ENCODE peak calls at places on chromosomes 3 and 15, in seven cellular contexts. One of them, this sample, is unnamed.

GRCh38 chr3:40780341-40780800 is 255.6 kb downstream of the ZNF621 start:
- DNase-seq in HCT116: no peak
- DNase-seq in aorta: peak
- DNase-seq in neuronal stem cell: peak
- DNase-seq in astrocyte: no peak
- DNase-seq in hepatocyte: peak
- DNase-seq in lower lobe of right lung: peak
- DNase-seq in this sample: no peak

GRCh38 chr3:136042608-136043221 is 77.2 kb downstream of the PPP2R3A start:
- DNase-seq in hepatocyte: peak
- DNase-seq in neuronal stem cell: peak
- DNase-seq in astrocyte: peak
- DNase-seq in aorta: no peak
- DNase-seq in HCT116: peak
- DNase-seq in lower lobe of right lung: no peak
- DNase-seq in this sample: peak

GRCh38 chr15:41503669-41504010 is 10.0 kb downstream of the ITPKA start:
- DNase-seq in aorta: no peak
- DNase-seq in neuronal stem cell: no peak
- DNase-seq in astrocyte: no peak
- DNase-seq in HCT116: no peak
- DNase-seq in lower lobe of right lung: no peak
- DNase-seq in hepatocyte: no peak
- DNase-seq in this sample: no peak

GRCh38 chr3:14652-15051 is 181.9 kb upstream of the CHL1 start:
- DNase-seq in lower lobe of right lung: no peak
- DNase-seq in HCT116: no peak
- DNase-seq in aorta: no peak
- DNase-seq in neuronal stem cell: no peak
- DNase-seq in hepatocyte: no peak
- DNase-seq in astrocyte: no peak
- DNase-seq in this sample: no peak

GRCh38 chr3:94654096-94654495 is 591.2 kb downstream of the NSUN3 start:
- DNase-seq in astrocyte: no peak
- DNase-seq in lower lobe of right lung: no peak
- DNase-seq in aorta: no peak
- DNase-seq in HCT116: no peak
- DNase-seq in neuronal stem cell: no peak
- DNase-seq in hepatocyte: no peak
- DNase-seq in this sample: no peak

GRCh38 chr3:167032267-167032876 is 347.7 kb downstream of the ZBBX start:
- DNase-seq in astrocyte: peak
- DNase-seq in lower lobe of right lung: no peak
- DNase-seq in aorta: no peak
- DNase-seq in neuronal stem cell: peak
- DNase-seq in HCT116: peak
- DNase-seq in hepatocyte: peak
- DNase-seq in this sample: peak

GRCh38 chr3:40580494-40581091 is 55.8 kb downstream of the ZNF621 start:
- DNase-seq in hepatocyte: peak
- DNase-seq in astrocyte: peak
- DNase-seq in neuronal stem cell: peak
- DNase-seq in aorta: peak
- DNase-seq in HCT116: peak
- DNase-seq in lower lobe of right lung: peak
- DNase-seq in this sample: peak

GRCh38 chr3:43338295-43338694 is 52.0 kb downstream of the SNRK start:
- DNase-seq in neuronal stem cell: no peak
- DNase-seq in hepatocyte: no peak
- DNase-seq in HCT116: peak
- DNase-seq in aorta: no peak
- DNase-seq in lower lobe of right lung: no peak
- DNase-seq in astrocyte: peak
- DNase-seq in this sample: no peak

GRCh38 chr3:16511561-16512434 is 1.7 kb downstream of the RFTN1 start:
- DNase-seq in HCT116: no peak
- DNase-seq in neuronal stem cell: no peak
- DNase-seq in lower lobe of right lung: peak
- DNase-seq in aorta: peak
- DNase-seq in astrocyte: peak
- DNase-seq in hepatocyte: no peak
- DNase-seq in this sample: peak
- H3K4me3 ChIP-seq in HCT116: no peak
- H3K4me3 ChIP-seq in neuronal stem cell: no peak
- H3K4me3 ChIP-seq in lower lobe of right lung: peak
- H3K4me3 ChIP-seq in aorta: peak
- H3K4me3 ChIP-seq in astrocyte: peak
- H3K4me3 ChIP-seq in hepatocyte: no peak
- H3K4me3 ChIP-seq in this sample: peak

GRCh38 chr15:90994059-90994416 is 297 bp downstream of the PRC1 start:
- DNase-seq in neuronal stem cell: peak
- DNase-seq in aorta: no peak
- DNase-seq in lower lobe of right lung: peak
- DNase-seq in HCT116: no peak
- DNase-seq in astrocyte: no peak
- DNase-seq in hepatocyte: peak
- DNase-seq in this sample: no peak

GRCh38 chr15:90989040-90989768 is 5.1 kb downstream of the PRC1 start:
- DNase-seq in HCT116: no peak
- DNase-seq in lower lobe of right lung: no peak
- DNase-seq in astrocyte: no peak
- DNase-seq in neuronal stem cell: no peak
- DNase-seq in aorta: no peak
- DNase-seq in hepatocyte: no peak
- DNase-seq in this sample: no peak

GRCh38 chr15:90990446-90990845 is 3.9 kb downstream of the PRC1 start:
- DNase-seq in HCT116: no peak
- DNase-seq in aorta: no peak
- DNase-seq in neuronal stem cell: no peak
- DNase-seq in hepatocyte: no peak
- DNase-seq in astrocyte: no peak
- DNase-seq in lower lobe of right lung: no peak
- DNase-seq in this sample: no peak

GRCh38 chr15:90994417-90995311 is at the start of gene PRC1:
- DNase-seq in astrocyte: peak
- DNase-seq in HCT116: peak
- DNase-seq in hepatocyte: peak
- DNase-seq in aorta: peak
- DNase-seq in lower lobe of right lung: peak
- DNase-seq in neuronal stem cell: peak
- DNase-seq in this sample: peak

DNA sequence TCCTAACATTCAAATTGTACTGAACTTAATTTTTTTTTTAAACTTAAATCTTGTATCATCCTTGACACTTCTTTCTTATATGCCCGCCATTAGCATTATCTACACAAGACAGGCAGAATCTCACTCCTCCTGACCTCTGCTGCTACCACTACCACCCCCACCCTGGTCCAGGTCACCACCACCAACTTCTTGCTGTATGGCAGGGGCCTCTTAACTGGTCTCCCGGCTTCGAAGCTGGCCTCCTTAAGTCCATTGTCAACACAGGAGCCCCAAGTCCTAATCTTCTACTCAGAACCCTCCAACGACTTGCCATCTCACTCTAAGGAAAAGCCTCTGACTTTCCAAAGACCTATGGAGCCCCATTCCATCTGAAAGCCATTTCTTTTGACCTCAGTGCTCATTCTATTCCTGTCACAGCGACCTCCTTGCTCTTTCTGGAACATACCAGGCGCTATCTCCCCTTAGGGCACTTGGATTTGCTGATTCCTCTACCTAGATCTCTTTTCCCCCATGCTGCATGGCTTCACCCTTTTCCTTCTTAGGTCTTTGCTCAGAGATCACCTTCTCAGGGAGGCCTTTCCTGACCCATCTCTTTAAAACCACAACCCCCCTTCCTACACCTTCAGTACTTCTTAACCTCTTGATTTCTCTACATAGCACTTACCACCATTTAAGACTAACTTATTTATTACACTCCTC is 2.6 kb downstream of the PRC1 start:
- DNase-seq in HCT116: no peak
- DNase-seq in lower lobe of right lung: no peak
- DNase-seq in hepatocyte: no peak
- DNase-seq in astrocyte: no peak
- DNase-seq in neuronal stem cell: no peak
- DNase-seq in aorta: no peak
- DNase-seq in this sample: no peak
- H3K4me3 ChIP-seq in HCT116: no peak
- H3K4me3 ChIP-seq in lower lobe of right lung: no peak
- H3K4me3 ChIP-seq in hepatocyte: no peak
- H3K4me3 ChIP-seq in astrocyte: no peak
- H3K4me3 ChIP-seq in neuronal stem cell: no peak
- H3K4me3 ChIP-seq in aorta: no peak
- H3K4me3 ChIP-seq in this sample: no peak

GRCh38 chr3:53846134-53846850 is at the start of the genes CHDH and IL17RB:
- DNase-seq in astrocyte: no peak
- DNase-seq in hepatocyte: peak
- DNase-seq in HCT116: peak
- DNase-seq in neuronal stem cell: peak
- DNase-seq in lower lobe of right lung: peak
- DNase-seq in aorta: peak
- DNase-seq in this sample: no peak

GRCh38 chr3:53844262-53845102 is 1.7 kb downstream of the CHDH start:
- DNase-seq in HCT116: no peak
- DNase-seq in hepatocyte: peak
- DNase-seq in astrocyte: no peak
- DNase-seq in lower lobe of right lung: no peak
- DNase-seq in neuronal stem cell: no peak
- DNase-seq in aorta: no peak
- DNase-seq in this sample: no peak

GRCh38 chr3:53845881-53846133 is 412 bp downstream of the CHDH start:
- DNase-seq in HCT116: no peak
- DNase-seq in astrocyte: no peak
- DNase-seq in hepatocyte: no peak
- DNase-seq in lower lobe of right lung: no peak
- DNase-seq in aorta: no peak
- DNase-seq in neuronal stem cell: no peak
- DNase-seq in this sample: no peak

GRCh38 chr3:53846851-53847155 is 435 bp downstream of the IL17RB start:
- DNase-seq in HCT116: no peak
- DNase-seq in hepatocyte: no peak
- DNase-seq in astrocyte: no peak
- DNase-seq in neuronal stem cell: no peak
- DNase-seq in aorta: no peak
- DNase-seq in lower lobe of right lung: no peak
- DNase-seq in this sample: no peak

GRCh38 chr3:53845103-53845880 is 927 bp downstream of the CHDH start:
- DNase-seq in lower lobe of right lung: peak
- DNase-seq in HCT116: peak
- DNase-seq in hepatocyte: peak
- DNase-seq in neuronal stem cell: peak
- DNase-seq in aorta: peak
- DNase-seq in astrocyte: peak
- DNase-seq in this sample: no peak
- H3K4me3 ChIP-seq in lower lobe of right lung: peak
- H3K4me3 ChIP-seq in HCT116: peak
- H3K4me3 ChIP-seq in hepatocyte: peak
- H3K4me3 ChIP-seq in neuronal stem cell: peak
- H3K4me3 ChIP-seq in aorta: peak
- H3K4me3 ChIP-seq in astrocyte: peak
- H3K4me3 ChIP-seq in this sample: peak

GRCh38 chr3:126396536-126396935 is 1.8 kb downstream of the CFAP100 start:
- DNase-seq in astrocyte: no peak
- DNase-seq in aorta: no peak
- DNase-seq in HCT116: no peak
- DNase-seq in neuronal stem cell: no peak
- DNase-seq in hepatocyte: no peak
- DNase-seq in lower lobe of right lung: no peak
- DNase-seq in this sample: no peak

GRCh38 chr3:126395846-126396513 is 1.3 kb downstream of the CFAP100 start:
- DNase-seq in hepatocyte: no peak
- DNase-seq in lower lobe of right lung: no peak
- DNase-seq in astrocyte: no peak
- DNase-seq in neuronal stem cell: no peak
- DNase-seq in aorta: peak
- DNase-seq in HCT116: no peak
- DNase-seq in this sample: no peak

GRCh38 chr3:126393563-126393962 is 1.1 kb upstream of the CFAP100 start:
- DNase-seq in aorta: peak
- DNase-seq in neuronal stem cell: no peak
- DNase-seq in HCT116: no peak
- DNase-seq in astrocyte: no peak
- DNase-seq in lower lobe of right lung: no peak
- DNase-seq in hepatocyte: no peak
- DNase-seq in this sample: no peak

GRCh38 chr3:126394179-126394976 is at the start of gene CFAP100:
- DNase-seq in lower lobe of right lung: peak
- DNase-seq in aorta: peak
- DNase-seq in HCT116: no peak
- DNase-seq in hepatocyte: peak
- DNase-seq in astrocyte: peak
- DNase-seq in neuronal stem cell: peak
- DNase-seq in this sample: no peak

GRCh38 chr3:126394977-126395321 is 240 bp downstream of the CFAP100 start:
- DNase-seq in aorta: no peak
- DNase-seq in astrocyte: no peak
- DNase-seq in hepatocyte: no peak
- DNase-seq in HCT116: no peak
- DNase-seq in lower lobe of right lung: no peak
- DNase-seq in neuronal stem cell: no peak
- DNase-seq in this sample: no peak
- H3K4me3 ChIP-seq in aorta: no peak
- H3K4me3 ChIP-seq in astrocyte: no peak
- H3K4me3 ChIP-seq in hepatocyte: no peak
- H3K4me3 ChIP-seq in HCT116: no peak
- H3K4me3 ChIP-seq in lower lobe of right lung: peak
- H3K4me3 ChIP-seq in neuronal stem cell: peak
- H3K4me3 ChIP-seq in this sample: no peak

DNA sequence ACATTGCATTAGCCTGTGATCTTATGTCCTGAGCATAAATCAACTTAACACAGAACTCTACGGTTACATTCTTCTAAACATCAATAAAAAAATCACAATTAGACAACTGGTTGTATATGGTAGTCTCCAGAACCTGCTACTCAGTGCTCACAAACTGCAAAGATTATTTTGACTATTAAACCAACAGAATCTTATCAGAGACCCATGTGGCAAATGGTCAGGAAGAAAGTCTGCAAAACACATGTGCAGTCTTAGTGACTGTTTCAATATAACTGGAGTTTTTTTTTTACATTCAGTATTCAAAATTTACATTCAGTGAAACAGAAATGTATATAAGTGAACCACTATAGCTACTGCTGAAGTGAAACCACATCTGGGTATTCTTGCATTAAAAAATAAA is 27.3 kb upstream of the PYGO1 start:
- DNase-seq in hepatocyte: no peak
- DNase-seq in astrocyte: no peak
- DNase-seq in lower lobe of right lung: no peak
- DNase-seq in neuronal stem cell: no peak
- DNase-seq in aorta: no peak
- DNase-seq in HCT116: no peak
- DNase-seq in this sample: no peak
- H3K4me3 ChIP-seq in hepatocyte: no peak
- H3K4me3 ChIP-seq in astrocyte: no peak
- H3K4me3 ChIP-seq in lower lobe of right lung: no peak
- H3K4me3 ChIP-seq in neuronal stem cell: no peak
- H3K4me3 ChIP-seq in aorta: no peak
- H3K4me3 ChIP-seq in HCT116: no peak
- H3K4me3 ChIP-seq in this sample: no peak

This sample was measured in skeletal muscle cell.